ENCODE peak calls at places on chromosome 18, in four cellular contexts. U, L, R and V are unnamed samples.

GRCh38 chr18:61596296-61596695 is 263.1 kb downstream of the CDH20 start:
- DNase-seq in L (no peak), U (no peak), R (no peak), V (no peak)

GRCh38 chr18:51655327-51655698 is 457.8 kb upstream of the MEX3C start:
- DNase-seq in R (no peak), U (no peak), L (no peak), V (peak; percentile 53)

GRCh38 chr18:48780151-48781001 is 170.4 kb downstream of the SMAD7 start:
- DNase-seq in U (no peak), R (no peak), L (no peak), V (no peak)

GRCh38 chr18:3180325-3180724 is 39.4 kb downstream of the MYOM1 start:
- DNase-seq in L (no peak), R (no peak), U (no peak), V (no peak)

GRCh38 chr18:58194028-58194427 is 150.0 kb downstream of the NEDD4L start:
- DNase-seq in R (no peak), U (no peak), L (no peak), V (no peak)

GRCh38 chr18:712401-713134 is at the start of gene ENOSF1:
- DNase-seq in L (peak; percentile 78), U (peak; percentile 89), R (no peak), V (peak; percentile 93)

GRCh38 chr18:3703732-3704176 is 253.8 kb downstream of the TGIF1 start:
- DNase-seq in L (peak; percentile 65), U (peak; percentile 61), R (peak; percentile 12), V (peak; percentile 26)

GRCh38 chr18:45837283-45838070 is 12.0 kb downstream of the SIGLEC15 start:
- DNase-seq in R (no peak), U (peak; percentile 62), L (no peak), V (no peak)

GRCh38 chr18:59877366-59877765 is 22.4 kb upstream of the PMAIP1 start:
- DNase-seq in R (no peak), U (no peak), L (no peak), V (no peak)

GRCh38 chr18:79690586-79691482 is 11.2 kb downstream of the CTDP1 start:
- DNase-seq in R (no peak), L (no peak), U (no peak), V (no peak)

GRCh38 chr18:34028341-34028740 is 196.4 kb downstream of the NOL4 start:
- DNase-seq in R (no peak), L (no peak), U (no peak), V (no peak)

GRCh38 chr18:34033968-34034367 is 190.7 kb downstream of the NOL4 start:
- DNase-seq in U (no peak), R (no peak), L (no peak), V (no peak)

GRCh38 chr18:34031810-34032209 is 192.9 kb downstream of the NOL4 start:
- DNase-seq in L (no peak), U (no peak), R (no peak), V (no peak)
- TF ChIP-seq CTCF in L (no peak), U (no peak), R (peak; percentile 8), V (peak; percentile 23)

GRCh38 chr18:40058811-40059570 is 1896.0 kb upstream of the PIK3C3 start:
- DNase-seq in R (no peak), L (no peak), U (no peak), V (no peak)
- TF ChIP-seq CTCF in R (no peak), L (no peak), U (no peak), V (no peak)

GRCh38 chr18:69220529-69220928 is 180.2 kb upstream of the DOK6 start:
- DNase-seq in L (no peak), R (no peak), U (no peak), V (no peak)
- TF ChIP-seq CTCF in L (no peak), R (no peak), U (no peak), V (no peak)

DNA sequence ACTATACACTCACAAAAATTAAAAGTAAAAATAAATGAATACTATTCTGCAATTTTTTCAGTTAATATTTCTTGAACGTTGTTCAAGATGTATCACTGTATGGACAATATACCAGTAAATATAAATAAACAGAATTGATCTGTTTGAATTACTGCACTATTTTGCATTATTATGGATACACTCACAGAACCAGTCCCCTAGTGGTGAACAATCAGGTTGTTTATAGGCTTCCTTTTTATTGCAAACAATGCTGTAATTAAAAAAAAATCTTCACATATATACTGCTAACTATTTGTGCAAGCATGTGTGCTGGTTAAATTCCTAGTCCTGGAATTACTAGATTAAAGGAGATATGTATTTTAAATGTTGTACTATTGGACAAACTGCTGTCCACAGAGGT is 306.0 kb downstream of the FBXO15 start:
- DNase-seq in U (no peak), L (no peak), R (no peak), V (no peak)
- TF ChIP-seq CTCF in U (no peak), L (peak; percentile 24), R (peak; percentile 1), V (no peak)

GRCh38 chr18:50610349-50610748 is 50.5 kb downstream of the MAPK4 start:
- DNase-seq in R (no peak), U (no peak), L (no peak), V (peak; percentile 38)
- TF ChIP-seq CTCF in R (no peak), U (no peak), L (peak; percentile 31), V (peak; percentile 36)

GRCh38 chr18:32669549-32670165 is 103.2 kb downstream of the KLHL14 start:
- DNase-seq in L (peak; percentile 1), R (no peak), U (no peak), V (no peak)
- TF ChIP-seq CTCF in L (peak; percentile 39), R (no peak), U (no peak), V (peak; percentile 11)

GRCh38 chr18:55275042-55275897 is 312.7 kb downstream of the TCF4 start:
- DNase-seq in U (peak; percentile 35), L (peak; percentile 11), R (no peak), V (no peak)
- TF ChIP-seq CTCF in U (no peak), L (peak; percentile 51), R (no peak), V (peak; percentile 12)

GRCh38 chr18:10687161-10687925 is 161.5 kb downstream of the NAPG start:
- DNase-seq in U (no peak), R (no peak), L (no peak), V (no peak)

GRCh38 chr18:10681581-10682367 is 155.9 kb downstream of the NAPG start:
- DNase-seq in L (no peak), U (no peak), R (no peak), V (no peak)

GRCh38 chr18:10685484-10685883 is 159.7 kb downstream of the NAPG start:
- DNase-seq in U (no peak), R (no peak), L (peak; percentile 10), V (peak; percentile 51)

GRCh38 chr18:10682368-10682714 is 156.5 kb downstream of the NAPG start:
- DNase-seq in U (no peak), R (no peak), L (peak; percentile 13), V (no peak)
- TF ChIP-seq CTCF in U (no peak), R (no peak), L (peak; percentile 54), V (peak; percentile 19)

DNA sequence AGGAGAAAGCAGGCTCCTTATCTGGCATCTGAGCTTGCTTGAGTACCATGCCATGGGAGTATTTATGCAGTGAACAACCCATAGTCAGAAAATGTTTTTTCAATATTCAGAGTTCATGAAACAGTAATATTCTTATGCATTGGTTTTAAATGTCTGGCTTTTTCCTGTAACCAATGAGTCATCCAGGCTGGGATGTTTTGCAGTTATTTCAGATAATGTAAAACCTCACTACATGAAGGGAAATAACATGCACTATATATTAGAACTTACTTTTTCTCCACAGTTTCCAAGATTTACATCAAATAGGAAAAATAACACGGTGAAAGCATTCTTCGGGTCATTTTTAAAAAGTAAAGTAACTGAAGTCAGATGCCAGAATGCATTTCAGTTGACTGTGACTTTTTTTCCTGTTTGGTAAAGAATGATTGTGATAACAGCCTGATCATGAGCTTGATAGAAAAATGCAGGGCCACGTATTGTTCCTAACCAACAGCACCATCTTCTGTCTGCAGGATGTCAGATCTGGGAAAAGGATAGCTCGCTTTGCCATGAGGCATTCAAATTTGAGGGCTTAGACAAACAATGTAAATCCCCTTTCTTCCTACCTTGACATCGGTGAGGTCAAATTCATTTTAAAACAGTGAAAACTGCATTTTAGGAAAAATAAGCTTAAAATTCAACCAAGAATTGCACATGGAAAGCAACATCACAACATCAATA is 152.8 kb downstream of the DSC3 start:
- DNase-seq in L (peak; percentile 0), R (no peak), U (no peak), V (peak; percentile 11)
- TF ChIP-seq CTCF in L (peak; percentile 24), R (no peak), U (peak; percentile 15), V (peak; percentile 29)

GRCh38 chr18:75854808-75855207 is 427.3 kb upstream of the SMIM21 start:
- DNase-seq in R (no peak), U (no peak), L (no peak), V (no peak)

GRCh38 chr18:75857558-75857957 is 430.1 kb upstream of the SMIM21 start:
- DNase-seq in L (no peak), U (no peak), R (no peak), V (no peak)

GRCh38 chr18:75858754-75859153 is 431.3 kb upstream of the SMIM21 start:
- DNase-seq in U (no peak), L (no peak), R (no peak), V (no peak)

GRCh38 chr18:75859533-75859932 is 432.0 kb upstream of the SMIM21 start:
- DNase-seq in R (no peak), L (no peak), U (no peak), V (no peak)

DNA sequence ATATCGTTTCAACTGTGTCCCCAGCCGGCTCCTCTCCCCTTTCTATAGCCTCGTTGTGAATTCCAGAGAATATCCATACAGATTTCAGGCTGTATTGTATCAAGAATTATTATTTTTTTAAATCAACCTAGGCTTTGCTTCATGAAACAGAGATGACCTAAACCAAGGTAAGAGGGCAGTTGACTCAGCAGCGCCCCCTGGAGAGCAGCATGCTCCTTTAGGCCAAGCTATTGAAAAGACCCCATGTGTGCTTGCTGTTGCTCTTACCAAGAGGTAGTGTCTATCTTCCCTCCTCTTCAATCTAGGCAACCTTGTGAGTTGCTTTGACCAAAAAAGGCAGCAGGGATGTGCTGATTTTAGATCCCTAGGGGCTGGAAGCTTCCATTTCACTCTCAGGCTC is 426.7 kb upstream of the SMIM21 start:
- DNase-seq in U (no peak), R (no peak), L (peak; percentile 4), V (no peak)
- TF ChIP-seq CTCF in U (no peak), R (no peak), L (peak; percentile 72), V (peak; percentile 32)